ENCODE peak calls at places on chromosomes 12 and 14, in four cellular contexts. V is GM12878, Z is H1, C is HCT116. D is an unnamed sample.

GRCh38 chr12:2384533-2385328 is 331.9 kb downstream of the CACNA1C start:
- DNase-seq in V (no peak), Z (no peak), C (no peak), D (no peak)

GRCh38 chr14:24461336-24461735 is 18.8 kb upstream of the SDR39U1 start:
- DNase-seq in V (no peak), Z (no peak), C (no peak), D (no peak)

GRCh38 chr12:104022816-104023215 is 27.2 kb downstream of the GLT8D2 start:
- DNase-seq in V (no peak), Z (no peak), C (no peak), D (no peak)

GRCh38 chr12:90441431-90441830 is 513.5 kb downstream of the CCER1 start:
- DNase-seq in V (no peak), Z (no peak), C (no peak), D (no peak)

GRCh38 chr12:75747572-75747995 is 236.2 kb upstream of the KRR1 start:
- DNase-seq in V (no peak), Z (no peak), C (no peak), D (no peak)

GRCh38 chr12:69027411-69027811 is 94.4 kb upstream of the CPM start:
- DNase-seq in V (no peak), Z (no peak), C (no peak), D (no peak)

GRCh38 chr14:49306152-49306751 is 279.9 kb downstream of the RPS29 start:
- DNase-seq in V (no peak), Z (no peak), C (peak; percentile 18), D (peak; percentile 9)

GRCh38 chr12:59928416-59928815 is 332.6 kb downstream of the SLC16A7 start:
- DNase-seq in V (no peak), Z (no peak), C (no peak), D (no peak)

GRCh38 chr12:117134059-117134458 is 34.8 kb upstream of the TESC start:
- DNase-seq in V (no peak), Z (no peak), C (no peak), D (no peak)

GRCh38 chr14:89899917-89900680 is 54.4 kb downstream of the EFCAB11 start:
- DNase-seq in V (no peak), Z (no peak), C (peak; percentile 13), D (no peak)

GRCh38 chr12:26011099-26011498 is 52.6 kb downstream of the RASSF8 start:
- DNase-seq in V (no peak), Z (no peak), C (no peak), D (no peak)

GRCh38 chr14:71011479-71011878 is 104.2 kb downstream of the PCNX1 start:
- DNase-seq in V (no peak), Z (no peak), C (no peak), D (no peak)

GRCh38 chr12:124440841-124441381 is 126.5 kb downstream of the NCOR2 start:
- DNase-seq in V (no peak), Z (no peak), C (no peak), D (no peak)

GRCh38 chr12:122282066-122282465 is 15.8 kb upstream of the VPS33A start:
- DNase-seq in V (no peak), Z (no peak), C (no peak), D (no peak)

GRCh38 chr14:34971381-34971780 is 11.4 kb upstream of the SRP54 start:
- DNase-seq in V (no peak), Z (no peak), C (no peak), D (no peak)
- TF ChIP-seq EGR1 in V (no peak), Z (no peak), C (no peak), D (no peak)

GRCh38 chr14:100201701-100202100 is 37.2 kb upstream of the YY1 start:
- DNase-seq in V (no peak), Z (no peak), C (no peak), D (no peak)

GRCh38 chr14:100200311-100200710 is 38.6 kb upstream of the YY1 start:
- DNase-seq in V (no peak), Z (no peak), C (no peak), D (no peak)

GRCh38 chr14:100202712-100203111 is 36.2 kb upstream of the YY1 start:
- DNase-seq in V (no peak), Z (no peak), C (no peak), D (no peak)

GRCh38 chr14:100203146-100203545 is 35.8 kb upstream of the YY1 start:
- DNase-seq in V (no peak), Z (no peak), C (no peak), D (no peak)

GRCh38 chr14:100203962-100204834 is 34.7 kb upstream of the YY1 start:
- DNase-seq in V (no peak), Z (no peak), C (no peak), D (no peak)
- TF ChIP-seq EGR1 in V (no peak), Z (no peak), C (no peak), D (no peak)

DNA sequence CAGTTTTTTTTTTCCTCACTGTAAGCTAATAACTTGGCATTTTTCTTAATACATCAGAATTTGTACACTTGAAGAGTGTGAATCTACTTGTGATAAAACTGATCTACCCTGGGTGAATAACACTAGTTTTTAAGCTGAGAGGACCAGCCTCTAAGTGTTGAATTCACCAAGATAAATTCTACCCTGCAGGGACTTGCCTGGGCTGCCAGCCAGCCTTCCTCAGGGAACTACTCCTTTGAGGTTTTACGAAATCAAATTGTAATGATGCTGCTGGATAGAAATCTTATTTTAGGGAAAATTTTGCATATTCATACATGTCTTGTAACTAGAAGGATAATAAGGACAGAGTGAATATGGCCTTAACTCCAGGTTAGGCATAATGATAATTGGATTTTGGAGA is 1.9 kb downstream of the MED21 start:
- DNase-seq in V (no peak), Z (no peak), C (no peak), D (no peak)
- TF ChIP-seq EGR1 in V (no peak), Z (no peak), C (no peak), D (no peak)

DNA sequence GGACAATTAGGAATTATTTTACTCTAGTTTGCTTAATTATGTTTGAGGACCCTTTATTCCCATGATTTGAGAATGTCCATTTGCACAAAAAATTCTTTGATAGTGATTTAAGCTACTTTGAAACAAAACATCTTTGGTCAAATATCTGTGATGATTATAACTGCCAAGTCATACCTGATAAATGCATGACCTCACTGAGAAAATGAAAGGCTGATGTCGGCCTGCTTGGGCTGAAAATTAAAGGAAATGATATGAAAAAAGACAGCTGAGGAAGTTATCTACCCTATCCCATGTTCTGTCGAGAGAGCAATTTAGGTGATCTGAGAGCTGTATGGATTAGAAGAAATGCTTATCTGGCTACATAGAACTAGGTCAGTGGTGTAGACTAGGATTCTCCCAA is 43.6 kb downstream of the ATL1 start:
- DNase-seq in V (no peak), Z (no peak), C (no peak), D (no peak)
- TF ChIP-seq EGR1 in V (no peak), Z (no peak), C (no peak), D (no peak)

GRCh38 chr14:69535230-69535848 is 39.3 kb downstream of the CCDC177 start:
- DNase-seq in V (no peak), Z (peak; percentile 71), C (peak; percentile 42), D (peak; percentile 28)
- TF ChIP-seq EGR1 in V (no peak), Z (peak; percentile 39), C (peak; percentile 51), D (no peak)

GRCh38 chr12:15446798-15447197 is 124.5 kb downstream of the PTPRO start:
- DNase-seq in V (no peak), Z (no peak), C (no peak), D (no peak)
- TF ChIP-seq EGR1 in V (no peak), Z (no peak), C (no peak), D (no peak)

GRCh38 chr12:41514907-41515306 is 326.8 kb downstream of the PDZRN4 start:
- DNase-seq in V (no peak), Z (no peak), C (peak; percentile 2), D (no peak)
- TF ChIP-seq EGR1 in V (no peak), Z (no peak), C (no peak), D (no peak)

GRCh38 chr12:56222531-56222895 is 791 bp upstream of the RNF41 start:
- DNase-seq in V (no peak), Z (no peak), C (no peak), D (no peak)

GRCh38 chr12:56219840-56220239 is 1.9 kb downstream of the RNF41 start:
- DNase-seq in V (no peak), Z (no peak), C (no peak), D (no peak)

GRCh38 chr12:56221757-56222530 is at the start of gene RNF41:
- DNase-seq in V (peak; percentile 82), Z (peak; percentile 98), C (peak; percentile 89), D (peak; percentile 97)

GRCh38 chr12:56220611-56221232 is 1.0 kb downstream of the RNF41 start:
- DNase-seq in V (peak; percentile 30), Z (no peak), C (no peak), D (no peak)

GRCh38 chr12:56221233-56221756 is 427 bp downstream of the RNF41 start:
- DNase-seq in V (no peak), Z (peak; percentile 65), C (no peak), D (no peak)
- TF ChIP-seq EGR1 in V (no peak), Z (no peak), C (no peak), D (no peak)

GRCh38 chr12:28708918-28709371 is 440.1 kb upstream of the FAR2 start:
- DNase-seq in V (no peak), Z (no peak), C (no peak), D (no peak)

GRCh38 chr12:28709996-28710685 is 438.9 kb upstream of the FAR2 start:
- DNase-seq in V (no peak), Z (no peak), C (no peak), D (no peak)

GRCh38 chr12:28710882-28711281 is 438.2 kb upstream of the FAR2 start:
- DNase-seq in V (no peak), Z (no peak), C (no peak), D (no peak)

GRCh38 chr12:28711411-28711810 is 437.7 kb upstream of the FAR2 start:
- DNase-seq in V (no peak), Z (no peak), C (no peak), D (no peak)
- TF ChIP-seq EGR1 in V (no peak), Z (no peak), C (no peak), D (no peak)